ENCODE peak calls at places on chromosomes 7 and 10, in five cellular contexts. G is astrocyte of the spinal cord, Y is right lobe of liver, V is hepatocyte, R is fibroblast of the aortic adventitia. J is an unnamed sample.

GRCh38 chr10:64682043-64682442 is 1160.8 kb downstream of the REEP3 start:
- DNase-seq in Y (no peak), V (peak; percentile 24), G (peak; percentile 5), R (no peak), J (peak; percentile 0)

GRCh38 chr10:90985301-90985700 is 64.4 kb upstream of the ANKRD1 start:
- DNase-seq in V (peak; percentile 37), G (no peak), R (no peak), Y (no peak), J (no peak)

GRCh38 chr7:134084488-134085144 is 42.5 kb upstream of the LRGUK start:
- DNase-seq in V (no peak), Y (no peak), R (no peak), G (no peak), J (no peak)

GRCh38 chr7:130490888-130491771 is 755 bp upstream of the MEST start:
- DNase-seq in G (peak; percentile 54), Y (peak; percentile 53), R (peak; percentile 16), V (peak; percentile 64), J (no peak)

GRCh38 chr10:110706690-110707098 is 62.6 kb downstream of the RBM20 start:
- DNase-seq in Y (no peak), G (peak; percentile 93), R (peak; percentile 84), V (no peak), J (peak; percentile 29)

GRCh38 chr10:109974509-109975191 is 33.1 kb upstream of the ADD3 start:
- DNase-seq in V (peak; percentile 76), R (peak; percentile 67), Y (no peak), G (no peak), J (no peak)

GRCh38 chr7:45203947-45204445 is 46.4 kb downstream of the RAMP3 start:
- DNase-seq in Y (no peak), R (peak; percentile 89), G (peak; percentile 16), V (peak; percentile 21), J (no peak)

GRCh38 chr7:139065323-139065722 is 29.5 kb upstream of the ZC3HAV1L start:
- DNase-seq in G (no peak), Y (peak; percentile 60), R (no peak), V (no peak), J (no peak)

GRCh38 chr7:16926283-16926682 is 44.5 kb upstream of the AGR3 start:
- DNase-seq in Y (no peak), G (peak; percentile 69), R (peak; percentile 72), V (peak; percentile 28), J (peak; percentile 36)

GRCh38 chr7:75695036-75695435 is 43.7 kb downstream of the HIP1 start:
- DNase-seq in Y (no peak), V (no peak), G (no peak), R (no peak), J (no peak)

GRCh38 chr10:78937800-78938694 is 130.7 kb upstream of the ZMIZ1 start:
- DNase-seq in V (no peak), Y (no peak), R (no peak), G (no peak), J (no peak)

GRCh38 chr10:35352508-35352907 is 16.2 kb downstream of the CCNY start:
- DNase-seq in Y (no peak), R (no peak), V (no peak), G (no peak), J (no peak)

DNA sequence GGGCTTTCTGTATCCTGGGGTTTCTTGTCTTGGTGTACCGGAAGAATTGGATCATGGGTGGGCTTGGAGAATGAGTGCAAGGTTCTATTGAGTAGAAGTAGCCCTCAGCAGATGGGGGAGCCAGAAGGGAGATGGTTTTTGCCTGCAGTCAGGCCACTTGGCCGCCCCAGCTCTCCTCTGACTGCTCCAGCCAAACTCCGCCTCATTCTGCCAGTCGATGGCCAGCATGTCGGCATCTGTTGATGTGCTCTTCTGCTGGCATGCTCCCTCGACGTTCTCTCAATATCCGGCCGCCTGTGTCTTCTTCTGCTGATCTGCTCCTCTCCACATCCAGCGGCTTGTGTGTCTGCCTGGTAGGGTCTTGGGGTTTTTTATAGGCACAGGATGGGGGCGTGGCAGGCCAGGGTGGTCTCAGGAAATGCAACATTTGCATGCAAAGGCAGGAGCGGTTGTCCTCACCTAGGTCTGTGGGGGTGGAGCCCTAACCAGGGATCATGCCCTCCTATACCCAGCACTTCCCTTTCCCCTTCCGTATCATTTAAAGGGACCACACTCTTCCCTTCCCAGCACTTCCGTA is 40.2 kb upstream of the TNS3 start:
- DNase-seq in R (no peak), G (no peak), V (no peak), Y (peak; percentile 71), J (no peak)
- H3K4me3 ChIP-seq in R (no peak overlapping the region), G (no peak overlapping the region), V (no peak overlapping the region), Y (no peak overlapping the region), J (no peak overlapping the region)

GRCh38 chr10:125692932-125693847 is 10.2 kb upstream of the TEX36 start:
- DNase-seq in Y (no peak), V (peak; percentile 23), R (peak; percentile 52), G (no peak), J (peak; percentile 14)

GRCh38 chr10:125689955-125690569 is 7.1 kb upstream of the TEX36 start:
- DNase-seq in R (no peak), Y (no peak), V (no peak), G (no peak), J (no peak)

GRCh38 chr10:125692246-125692931 is 9.4 kb upstream of the TEX36 start:
- DNase-seq in Y (no peak), R (peak; percentile 44), G (no peak), V (no peak), J (no peak)

GRCh38 chr10:125694874-125695273 is 11.9 kb upstream of the TEX36 start:
- DNase-seq in Y (no peak), V (peak; percentile 24), G (peak; percentile 40), R (peak; percentile 94), J (peak; percentile 58)

GRCh38 chr10:125691160-125691981 is 8.4 kb upstream of the TEX36 start:
- DNase-seq in R (no peak), Y (no peak), V (no peak), G (peak; percentile 38), J (peak; percentile 16)
- H3K4me3 ChIP-seq in R (no peak overlapping the region), Y (no peak overlapping the region), V (no peak overlapping the region), G (no peak overlapping the region), J (no peak overlapping the region)

GRCh38 chr10:557792-558328 is 131.6 kb downstream of the DIP2C start:
- DNase-seq in V (no peak), Y (no peak), R (no peak), G (no peak), J (no peak)
- H3K4me3 ChIP-seq in V (no peak overlapping the region), Y (no peak overlapping the region), R (no peak overlapping the region), G (no peak overlapping the region), J (no peak overlapping the region)

GRCh38 chr7:136869006-136869961 is 832 bp downstream of the CHRM2 start:
- DNase-seq in R (no peak), V (peak; percentile 9), G (peak; percentile 41), Y (peak; percentile 40), J (no peak)
- H3K4me3 ChIP-seq in R (peak overlapping the region; percentile 64), V (peak overlapping the region; percentile 44), G (peak overlapping the region; percentile 58), Y (peak overlapping the region; percentile 2), J (no peak overlapping the region)

DNA sequence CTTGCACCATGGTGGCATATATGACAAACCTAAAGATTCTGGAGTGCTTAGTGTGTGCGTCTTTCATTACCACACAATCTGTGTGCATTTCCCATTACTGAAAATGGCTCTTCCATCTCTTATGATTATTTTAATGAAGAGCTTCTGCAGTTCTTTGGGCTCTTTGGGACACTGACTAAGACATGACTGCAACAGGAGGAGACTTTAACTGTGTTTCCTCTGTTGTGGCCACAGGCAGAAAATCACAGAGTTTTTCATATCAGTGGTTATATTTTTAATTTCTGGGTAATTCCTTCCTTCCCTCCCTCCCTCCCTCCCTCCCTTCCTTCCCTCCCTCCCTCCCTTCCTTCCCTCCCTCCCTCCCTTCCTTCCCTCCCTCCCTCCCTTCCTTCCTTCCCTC is 58.1 kb downstream of the WNT2 start:
- DNase-seq in V (no peak), R (no peak), Y (no peak), G (no peak), J (no peak)
- H3K4me3 ChIP-seq in V (no peak overlapping the region), R (no peak overlapping the region), Y (no peak overlapping the region), G (no peak overlapping the region), J (no peak overlapping the region)

J was measured in MG63.